ENCODE peak calls at places on chromosomes 2 and 18, in four cellular contexts. O is HCT116, B is HepG2, R is H1. C is an unnamed sample.

GRCh38 chr2:9753665-9754531 is 89.4 kb upstream of the TAF1B start:
- DNase-seq in B (no peak), R (no peak), O (no peak), C (no peak)

GRCh38 chr2:129334696-129335095 is 644.8 kb upstream of the RAB6C start:
- DNase-seq in R (no peak), B (no peak), O (no peak), C (no peak)

GRCh38 chr2:38215993-38216392 is 140.0 kb upstream of the CYP1B1 start:
- DNase-seq in O (no peak), B (no peak), R (no peak), C (no peak)

GRCh38 chr2:86216577-86217555 is 17.6 kb downstream of the MRPL35 start:
- DNase-seq in B (no peak), O (no peak), R (no peak), C (no peak)

GRCh38 chr18:79062806-79063205 is 6.4 kb upstream of the ATP9B start:
- DNase-seq in O (no peak), B (peak), R (no peak), C (no peak)

GRCh38 chr2:109489296-109489695 is 124.5 kb downstream of the SEPTIN10 start:
- DNase-seq in R (no peak), B (no peak), O (no peak), C (no peak)

GRCh38 chr2:226185613-226186211 is 613.9 kb downstream of the IRS1 start:
- DNase-seq in O (peak), R (no peak), B (no peak), C (no peak)

GRCh38 chr2:647003-647560 is 30.1 kb downstream of the TMEM18 start:
- DNase-seq in R (peak), B (no peak), O (no peak), C (no peak)

GRCh38 chr18:32770181-32770650 is 2.6 kb downstream of the KLHL14 start:
- DNase-seq in O (no peak), B (peak), R (no peak), C (no peak)

GRCh38 chr18:73552171-73552570 is 595.5 kb downstream of the FBXO15 start:
- DNase-seq in B (no peak), O (no peak), R (no peak), C (no peak)

GRCh38 chr2:106269591-106270291 is 75.6 kb upstream of the UXS1 start:
- DNase-seq in B (no peak), R (peak), O (no peak), C (peak)

GRCh38 chr2:170461875-170462274 is 253.3 kb upstream of the SP5 start:
- DNase-seq in R (no peak), O (no peak), B (no peak), C (no peak)

GRCh38 chr2:16198166-16198912 is 258.0 kb downstream of the MYCN start:
- DNase-seq in R (no peak), B (no peak), O (no peak), C (no peak)

GRCh38 chr2:60216452-60216995 is 336.9 kb downstream of the BCL11A start:
- DNase-seq in O (no peak), B (no peak), R (no peak), C (no peak)

GRCh38 chr2:102708847-102709559 is 52.8 kb upstream of the TMEM182 start:
- DNase-seq in B (peak), R (no peak), O (peak), C (no peak)

GRCh38 chr18:41371718-41372117 is 583.3 kb upstream of the PIK3C3 start:
- DNase-seq in R (no peak), O (no peak), B (no peak), C (no peak)

GRCh38 chr2:241491549-241492173 is 16.7 kb downstream of the STK25 start:
- DNase-seq in O (no peak), R (no peak), B (no peak), C (no peak)

GRCh38 chr2:224982910-224983688 is 59.2 kb downstream of the DOCK10 start:
- DNase-seq in B (no peak), O (no peak), R (no peak), C (no peak)

DNA sequence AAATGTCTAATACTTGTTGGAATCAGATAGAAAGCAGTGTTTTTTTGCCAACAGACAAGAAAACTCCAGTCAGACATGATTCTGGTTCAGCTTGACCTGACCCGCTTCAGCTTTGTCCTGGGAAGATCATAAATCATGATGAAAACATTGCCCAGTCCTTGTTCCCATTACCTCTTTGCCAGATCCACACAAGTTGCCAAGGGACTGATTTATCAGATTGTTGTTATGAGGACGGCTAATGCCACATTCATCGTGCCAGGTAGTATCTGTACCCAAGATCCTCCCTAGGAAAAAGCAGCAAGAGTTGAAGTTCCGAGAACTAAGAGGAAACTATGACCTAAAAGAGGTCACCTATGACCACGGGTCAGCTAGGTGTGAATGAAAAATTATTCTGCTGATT is 39.0 kb downstream of the SLC40A1 start:
- DNase-seq in B (no peak), R (no peak), O (no peak), C (no peak)
- TF ChIP-seq POLR2A in B (no peak), R (no peak), O (no peak), C (no peak)

GRCh38 chr18:75070625-75071483 is 138.1 kb downstream of the PTGR3 start:
- DNase-seq in B (peak), O (peak), R (no peak), C (peak)
- TF ChIP-seq POLR2A in B (no peak), O (no peak), R (no peak), C (no peak)

GRCh38 chr2:204544961-204545860 is at the start of gene PARD3B:
- DNase-seq in R (peak), O (peak), B (peak), C (peak)
- TF ChIP-seq POLR2A in R (no peak), O (no peak), B (no peak), C (no peak)

GRCh38 chr2:101308432-101309210 is at the start of gene RNF149:
- DNase-seq in O (peak), B (peak), R (peak), C (peak)
- TF ChIP-seq POLR2A in O (peak), B (peak), R (no peak), C (peak)

GRCh38 chr2:28391564-28392296 is 928 bp upstream of the FOSL2 start:
- DNase-seq in O (peak), B (peak), R (peak), C (peak)
- TF ChIP-seq POLR2A in O (no peak), B (no peak), R (no peak), C (no peak)

GRCh38 chr2:231679906-231680283 is 28.4 kb upstream of the PTMA start:
- DNase-seq in B (no peak), R (no peak), O (no peak), C (no peak)

GRCh38 chr2:231680284-231680991 is 27.9 kb upstream of the PTMA start:
- DNase-seq in O (no peak), R (peak), B (peak), C (no peak)

GRCh38 chr2:231679131-231679530 is 29.2 kb upstream of the PTMA start:
- DNase-seq in O (no peak), B (no peak), R (no peak), C (no peak)

GRCh38 chr2:231682546-231683291 is 25.6 kb upstream of the PTMA start:
- DNase-seq in O (no peak), R (no peak), B (no peak), C (no peak)

DNA sequence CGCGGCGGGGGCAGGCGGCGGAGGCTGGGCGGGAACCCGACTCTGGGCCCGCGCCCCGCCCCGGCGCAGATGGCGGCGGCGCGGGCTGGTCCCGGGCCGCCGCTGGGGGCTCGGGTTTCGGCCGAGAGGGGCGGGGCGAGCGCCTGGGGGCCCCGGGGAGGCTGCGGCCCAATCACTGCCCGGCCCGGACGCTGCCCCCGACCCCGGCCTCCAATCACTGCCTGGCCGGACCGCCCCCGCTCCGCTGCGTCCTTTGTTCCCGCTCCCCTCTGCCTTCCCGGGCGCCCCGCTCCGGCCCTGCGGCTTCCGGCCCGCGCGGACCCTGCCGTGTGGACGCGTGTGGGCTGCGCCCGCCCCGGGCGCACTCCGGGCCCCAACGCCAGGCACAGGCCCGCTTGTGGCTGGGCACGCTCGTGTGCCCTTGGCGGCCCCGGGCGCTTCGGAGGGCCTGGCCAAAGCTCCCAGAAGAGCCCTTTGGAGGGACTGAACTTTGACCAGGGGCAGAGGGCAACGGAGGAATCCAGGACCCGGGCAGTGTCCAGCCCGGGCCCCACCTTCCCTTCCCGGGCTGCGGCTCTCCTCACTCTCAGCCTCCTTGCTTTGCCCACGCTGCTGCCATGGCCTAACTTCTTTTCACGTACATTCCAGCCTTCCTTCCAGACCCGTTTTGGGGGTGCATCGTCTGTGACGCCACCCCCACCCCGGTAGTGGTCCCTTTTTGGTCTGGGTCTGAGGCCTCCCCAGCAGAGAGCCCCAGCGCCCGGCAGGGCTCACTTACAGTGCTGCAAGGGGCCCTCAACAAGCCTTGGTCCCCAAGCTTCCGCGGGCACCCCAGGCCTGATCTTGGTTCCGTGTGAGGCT is 27.1 kb upstream of the PTMA start:
- DNase-seq in R (peak), O (no peak), B (peak), C (peak)
- TF ChIP-seq POLR2A in R (peak), O (peak), B (peak), C (no peak)

GRCh38 chr2:6523476-6523875 is 342.2 kb downstream of the CMPK2 start:
- DNase-seq in R (no peak), O (no peak), B (no peak), C (no peak)

GRCh38 chr2:6531304-6531703 is 334.4 kb downstream of the CMPK2 start:
- DNase-seq in B (no peak), R (no peak), O (no peak), C (no peak)

GRCh38 chr2:6524678-6525367 is 340.9 kb downstream of the CMPK2 start:
- DNase-seq in R (no peak), O (no peak), B (no peak), C (no peak)

GRCh38 chr2:6526093-6526824 is 339.4 kb downstream of the CMPK2 start:
- DNase-seq in R (no peak), B (peak), O (peak), C (peak)

DNA sequence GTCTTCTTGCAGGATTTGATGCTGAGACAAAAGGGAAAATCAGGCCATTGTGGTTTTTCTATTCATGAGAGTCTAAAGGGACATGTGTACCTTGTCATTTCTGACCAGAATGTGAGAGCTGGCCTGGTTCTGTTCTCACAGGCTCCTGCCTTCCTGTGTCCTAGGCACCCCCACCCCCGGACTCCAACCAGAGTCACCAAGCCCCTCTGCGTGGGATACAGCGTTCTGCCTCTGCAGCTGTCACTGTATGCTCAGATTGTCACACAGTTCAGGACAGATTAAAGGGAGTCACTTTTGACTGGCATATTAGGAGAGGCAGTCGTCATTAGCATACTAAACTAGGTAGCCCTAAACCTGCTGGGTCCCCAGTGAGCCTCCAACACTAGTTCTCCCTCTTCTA is 340.3 kb downstream of the CMPK2 start:
- DNase-seq in O (no peak), R (no peak), B (no peak), C (no peak)
- TF ChIP-seq POLR2A in O (no peak), R (no peak), B (no peak), C (no peak)

GRCh38 chr2:23513881-23514793 is 129.2 kb downstream of the KLHL29 start:
- DNase-seq in O (no peak), B (no peak), R (no peak), C (no peak)

GRCh38 chr2:23510471-23510870 is 125.5 kb downstream of the KLHL29 start:
- DNase-seq in O (no peak), R (no peak), B (no peak), C (no peak)

GRCh38 chr2:23516546-23517256 is 131.7 kb downstream of the KLHL29 start:
- DNase-seq in B (no peak), R (no peak), O (no peak), C (no peak)

GRCh38 chr2:23512778-23513177 is 127.8 kb downstream of the KLHL29 start:
- DNase-seq in B (no peak), O (no peak), R (no peak), C (no peak)

DNA sequence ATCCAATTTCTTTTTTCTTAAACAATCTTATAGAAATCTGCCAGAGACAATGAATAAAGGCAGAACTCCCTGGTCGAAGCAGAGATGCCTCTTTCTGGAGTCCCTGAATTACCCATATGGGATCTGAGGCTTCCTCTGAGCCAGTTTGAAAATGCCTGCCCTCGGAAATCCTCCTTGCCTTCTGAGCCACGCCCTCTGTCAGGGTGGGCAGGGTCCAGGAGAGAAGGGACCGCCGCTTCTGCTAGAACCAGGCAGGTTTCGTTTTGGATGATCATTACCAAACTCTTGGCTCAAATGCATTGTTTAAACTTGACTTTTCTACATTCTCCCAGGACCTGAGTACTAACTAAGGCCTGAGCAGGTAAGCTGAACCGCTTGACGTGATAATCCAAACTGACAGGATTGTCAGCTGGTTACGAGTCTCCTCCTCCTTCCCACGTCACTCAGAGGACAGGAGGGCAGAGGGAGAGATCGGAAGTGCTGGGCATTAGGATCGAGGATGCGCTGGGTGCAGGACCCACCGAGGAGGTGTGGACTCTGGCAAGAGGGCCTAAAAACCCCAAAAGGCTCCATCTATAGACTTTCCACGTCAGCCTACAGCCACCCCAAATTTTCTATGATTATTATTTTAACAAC is 128.4 kb downstream of the KLHL29 start:
- DNase-seq in R (no peak), O (no peak), B (no peak), C (no peak)
- TF ChIP-seq POLR2A in R (no peak), O (no peak), B (no peak), C (no peak)